ENCODE peak calls at places on chromosomes 4 and X, in seven cellular contexts. D is amniotic stem cell; M is activated naive CD4-positive, alpha-beta T cell; V is fibroblast of lung; J is NCI-H1417 treated with DMSO at 0.1 percent for 48 hours; C is HAP-1; E is effector memory CD8-positive, alpha-beta T cell. U is an unnamed sample.

GRCh38 chrX:104428231-104428630 is 137.8 kb upstream of the IL1RAPL2 start:
- DNase-seq in E (no peak), D (no peak), J (no peak), M (no peak), V (no peak), C (no peak), U (no peak)

GRCh38 chrX:39818071-39818470 is 279.7 kb downstream of the BCOR start:
- DNase-seq in V (no peak), J (no peak), D (no peak), M (no peak), C (no peak), E (no peak), U (no peak)

GRCh38 chr4:173001571-173001970 is 167.0 kb upstream of the GALNT7 start:
- DNase-seq in V (peak; percentile 89), E (no peak), C (no peak), J (no peak), M (no peak), D (no peak), U (no peak)

GRCh38 chr4:87975466-87975865 is at the start of gene SPP1:
- DNase-seq in V (peak; percentile 68), C (peak; percentile 26), E (no peak), M (no peak), J (no peak), D (no peak), U (no peak)

GRCh38 chr4:98181815-98182214 is 38.5 kb upstream of the STPG2 start:
- DNase-seq in D (no peak), C (no peak), J (no peak), V (peak; percentile 19), M (no peak), E (no peak), U (no peak)

GRCh38 chr4:109032676-109033075 is 269.8 kb downstream of the COL25A1 start:
- DNase-seq in D (no peak), E (no peak), V (no peak), M (no peak), C (no peak), J (no peak), U (no peak)

GRCh38 chr4:150982557-150983233 is 32.4 kb downstream of the LRBA start:
- DNase-seq in C (no peak), E (no peak), M (no peak), V (peak; percentile 26), D (no peak), J (no peak), U (no peak)

GRCh38 chr4:74794341-74794801 is at the start of gene BTC:
- DNase-seq in V (peak; percentile 6), E (no peak), C (peak; percentile 10), D (no peak), M (no peak), J (no peak), U (no peak)

GRCh38 chrX:56789518-56790070 is 60.6 kb downstream of the NBDY start:
- DNase-seq in C (no peak), E (no peak), M (no peak), D (no peak), J (no peak), V (no peak), U (peak; percentile 46)

GRCh38 chrX:31589503-31589902 is 517.7 kb upstream of the FTHL17 start:
- DNase-seq in C (no peak), V (no peak), J (no peak), D (no peak), M (no peak), E (no peak), U (no peak)

GRCh38 chr4:84767163-84767562 is 184.2 kb downstream of the CDS1 start:
- DNase-seq in V (no peak), E (no peak), M (no peak), D (no peak), J (no peak), C (no peak), U (no peak)

GRCh38 chr4:99856166-99856565 is 38.1 kb downstream of the LAMTOR3 start:
- DNase-seq in C (no peak), V (peak; percentile 20), M (no peak), D (peak; percentile 0), J (no peak), E (no peak), U (no peak)

GRCh38 chrX:348461-349117 is 30.0 kb upstream of the GTPBP6 start:
- DNase-seq in J (no peak), D (no peak), E (no peak), M (no peak), C (no peak), V (no peak), U (no peak)

GRCh38 chr4:76059750-76060149 is 14.8 kb upstream of the ART3 start:
- DNase-seq in E (no peak), V (no peak), C (no peak), J (no peak), M (no peak), D (no peak), U (no peak)

GRCh38 chr4:107183155-107183774 is 147.2 kb upstream of the DKK2 start:
- DNase-seq in J (no peak), D (peak; percentile 66), C (peak; percentile 38), V (peak; percentile 61), E (no peak), M (no peak), U (no peak)

GRCh38 chrX:103488332-103488731 is 31.0 kb downstream of the RAB40A start:
- DNase-seq in V (peak; percentile 8), J (no peak), M (no peak), C (peak; percentile 22), E (no peak), D (no peak), U (no peak)

GRCh38 chr4:182914357-182914756 is 2.8 kb downstream of the DCTD start:
- DNase-seq in D (no peak), E (no peak), C (no peak), M (no peak), J (no peak), V (no peak), U (no peak)

GRCh38 chr4:20960291-20960690 is 260.0 kb downstream of the PACRGL start:
- DNase-seq in M (no peak), E (no peak), J (no peak), C (no peak), D (no peak), V (no peak), U (no peak)

GRCh38 chr4:188032583-188032982 is 37.0 kb downstream of the ZFP42 start:
- DNase-seq in D (no peak), M (no peak), E (no peak), J (no peak), C (no peak), V (no peak), U (no peak)

GRCh38 chrX:23554304-23554703 is 113.0 kb upstream of the PRDX4 start:
- DNase-seq in D (no peak), M (no peak), C (peak; percentile 15), E (no peak), J (peak; percentile 20), V (peak; percentile 49), U (no peak)

GRCh38 chr4:41360911-41361830 is 104.4 kb downstream of the UCHL1 start:
- DNase-seq in J (no peak), E (no peak), V (peak; percentile 36), D (no peak), M (no peak), C (peak; percentile 66), U (peak; percentile 88)

GRCh38 chr4:101597204-101597603 is 193.3 kb upstream of the BANK1 start:
- DNase-seq in E (peak; percentile 34), J (no peak), C (peak; percentile 11), M (no peak), D (no peak), V (no peak), U (no peak)

GRCh38 chrX:41189156-41189555 is 103.9 kb downstream of the USP9X start:
- DNase-seq in C (no peak), D (no peak), V (peak; percentile 2), J (no peak), E (no peak), M (no peak), U (no peak)

GRCh38 chr4:73740353-73740778 is at the start of gene CXCL8:
- DNase-seq in D (peak; percentile 16), J (peak; percentile 4), M (no peak), V (peak; percentile 93), C (no peak), E (no peak), U (peak; percentile 88)

GRCh38 chr4:39464886-39465501 is 6.1 kb downstream of the LIAS start:
- DNase-seq in E (no peak), C (no peak), D (peak; percentile 43), M (no peak), V (peak; percentile 88), J (no peak), U (no peak)

GRCh38 chr4:102103368-102103767 is 241.9 kb downstream of the SLC39A8 start:
- DNase-seq in E (no peak), V (no peak), M (no peak), D (no peak), C (no peak), J (no peak), U (no peak)

GRCh38 chrX:27391601-27392000 is 71.5 kb downstream of the PPP4R3C start:
- DNase-seq in C (no peak), E (no peak), J (no peak), D (no peak), M (no peak), V (peak; percentile 30), U (no peak)

GRCh38 chr4:37999000-37999745 is 39.0 kb downstream of the PTTG2 start:
- DNase-seq in M (no peak), D (no peak), C (no peak), E (no peak), J (no peak), V (no peak), U (no peak)

GRCh38 chr4:47221721-47222120 is 190.4 kb downstream of the GABRB1 start:
- DNase-seq in V (peak; percentile 96), D (peak; percentile 19), E (no peak), C (no peak), J (no peak), M (no peak), U (no peak)

GRCh38 chr4:84159767-84160166 is 339.3 kb downstream of the NKX6-1 start:
- DNase-seq in V (peak; percentile 3), E (no peak), J (no peak), M (no peak), C (peak; percentile 60), D (no peak), U (no peak)

GRCh38 chrX:48957477-48957826 is at the start of gene OTUD5:
- DNase-seq in J (no peak), V (no peak), M (peak; percentile 59), E (peak; percentile 66), C (peak; percentile 83), D (no peak), U (no peak)

GRCh38 chr4:123415977-123416376 is 19.4 kb downstream of the SPRY1 start:
- DNase-seq in C (no peak), M (no peak), V (peak; percentile 78), J (no peak), E (no peak), D (peak; percentile 23), U (no peak)

GRCh38 chr4:24547979-24548378 is 36.4 kb downstream of the DHX15 start:
- DNase-seq in V (peak; percentile 24), D (no peak), C (no peak), M (no peak), J (no peak), E (no peak), U (no peak)

GRCh38 chr4:40238008-40238699 is 41.3 kb downstream of the RHOH start:
- DNase-seq in D (no peak), C (no peak), J (no peak), M (no peak), V (no peak), E (no peak), U (no peak)

U was measured in lower leg skin.